ENCODE peak calls at places on chromosomes 1 and 21, in five cellular contexts. O, I, L, E and J are unnamed samples.

GRCh38 chr1:104291156-104291555 is 541.5 kb downstream of the AMY1C start:
- DNase-seq in O (no peak), I (no peak), L (no peak), E (no peak), J (no peak)

GRCh38 chr21:25506887-25507286 is 100.4 kb downstream of the MRPL39 start:
- DNase-seq in O (no peak), I (peak), L (no peak), E (no peak), J (no peak)

GRCh38 chr1:41733021-41733420 is 185.7 kb downstream of the HIVEP3 start:
- DNase-seq in O (peak), I (no peak), L (no peak), E (no peak), J (no peak)

GRCh38 chr21:41109174-41109573 is 58.8 kb upstream of the BACE2 start:
- DNase-seq in O (no peak), I (no peak), L (no peak), E (no peak), J (no peak)

GRCh38 chr1:170530972-170531757 is 801 bp upstream of the GORAB start:
- DNase-seq in O (peak), I (no peak), L (peak), E (no peak), J (peak)

GRCh38 chr1:33055210-33055991 is 18.7 kb upstream of the AK2 start:
- DNase-seq in O (peak), I (peak), L (peak), E (no peak), J (peak)

GRCh38 chr1:68384872-68385390 is 64.8 kb downstream of the RPE65 start:
- DNase-seq in O (no peak), I (no peak), L (no peak), E (no peak), J (no peak)

GRCh38 chr1:32414186-32414886 is 20.1 kb upstream of the BSDC1 start:
- DNase-seq in O (no peak), I (no peak), L (no peak), E (no peak), J (no peak)

GRCh38 chr1:31460027-31460426 is 47.0 kb downstream of the SERINC2 start:
- DNase-seq in O (no peak), I (no peak), L (peak), E (no peak), J (no peak)